ENCODE peak calls at places on chromosomes 2 and 18, in eight cellular contexts. One of them, this sample, is unnamed.

GRCh38 chr18:12904012-12904516 is 20.0 kb upstream of the PTPN2 start:
- DNase-seq in thyroid gland: no peak
- DNase-seq in AG10803: no peak
- DNase-seq in naive thymus-derived CD4-positive, alpha-beta T cell: no peak
- DNase-seq in cardiac muscle cell: peak; percentile 54
- DNase-seq in transverse colon: no peak
- DNase-seq in astrocyte of the spinal cord: no peak
- DNase-seq in mesenchymal stem cell: peak; percentile 82
- DNase-seq in this sample: no peak

GRCh38 chr18:26547302-26548143 is 830 bp downstream of the KCTD1 start:
- DNase-seq in astrocyte of the spinal cord: peak; percentile 87
- DNase-seq in mesenchymal stem cell: peak; percentile 80
- DNase-seq in naive thymus-derived CD4-positive, alpha-beta T cell: peak; percentile 20
- DNase-seq in thyroid gland: peak; percentile 83
- DNase-seq in transverse colon: peak; percentile 60
- DNase-seq in AG10803: peak; percentile 76
- DNase-seq in cardiac muscle cell: peak; percentile 90
- DNase-seq in this sample: peak; percentile 15

GRCh38 chr2:16687222-16687621 is 21.6 kb upstream of the CYRIA start:
- DNase-seq in AG10803: no peak
- DNase-seq in naive thymus-derived CD4-positive, alpha-beta T cell: no peak
- DNase-seq in mesenchymal stem cell: no peak
- DNase-seq in transverse colon: no peak
- DNase-seq in cardiac muscle cell: no peak
- DNase-seq in astrocyte of the spinal cord: no peak
- DNase-seq in thyroid gland: peak; percentile 25
- DNase-seq in this sample: no peak

GRCh38 chr2:160442603-160443002 is 51.0 kb downstream of the RBMS1 start:
- DNase-seq in astrocyte of the spinal cord: no peak
- DNase-seq in AG10803: no peak
- DNase-seq in transverse colon: no peak
- DNase-seq in thyroid gland: no peak
- DNase-seq in naive thymus-derived CD4-positive, alpha-beta T cell: no peak
- DNase-seq in mesenchymal stem cell: no peak
- DNase-seq in cardiac muscle cell: no peak
- DNase-seq in this sample: no peak

GRCh38 chr2:46117379-46117778 is 179.8 kb upstream of the EPAS1 start:
- DNase-seq in AG10803: peak; percentile 59
- DNase-seq in astrocyte of the spinal cord: peak; percentile 79
- DNase-seq in mesenchymal stem cell: no peak
- DNase-seq in transverse colon: no peak
- DNase-seq in cardiac muscle cell: peak; percentile 47
- DNase-seq in naive thymus-derived CD4-positive, alpha-beta T cell: no peak
- DNase-seq in thyroid gland: no peak
- DNase-seq in this sample: no peak

GRCh38 chr2:236912316-236913153 is 173.2 kb upstream of the COPS8 start:
- DNase-seq in mesenchymal stem cell: no peak
- DNase-seq in naive thymus-derived CD4-positive, alpha-beta T cell: no peak
- DNase-seq in thyroid gland: no peak
- DNase-seq in transverse colon: no peak
- DNase-seq in cardiac muscle cell: no peak
- DNase-seq in AG10803: no peak
- DNase-seq in astrocyte of the spinal cord: no peak
- DNase-seq in this sample: no peak

GRCh38 chr2:20620696-20621365 is 30.1 kb downstream of the HS1BP3 start:
- DNase-seq in transverse colon: peak; percentile 7
- DNase-seq in astrocyte of the spinal cord: no peak
- DNase-seq in cardiac muscle cell: no peak
- DNase-seq in mesenchymal stem cell: no peak
- DNase-seq in naive thymus-derived CD4-positive, alpha-beta T cell: no peak
- DNase-seq in thyroid gland: no peak
- DNase-seq in AG10803: no peak
- DNase-seq in this sample: no peak

GRCh38 chr2:237497820-237498128 is 10.7 kb downstream of the MLPH start:
- DNase-seq in naive thymus-derived CD4-positive, alpha-beta T cell: no peak
- DNase-seq in mesenchymal stem cell: peak; percentile 57
- DNase-seq in thyroid gland: no peak
- DNase-seq in transverse colon: no peak
- DNase-seq in astrocyte of the spinal cord: peak; percentile 28
- DNase-seq in cardiac muscle cell: peak; percentile 52
- DNase-seq in AG10803: peak; percentile 82
- DNase-seq in this sample: no peak

GRCh38 chr2:17962874-17963273 is 84.4 kb downstream of the KCNS3 start:
- DNase-seq in cardiac muscle cell: no peak
- DNase-seq in thyroid gland: no peak
- DNase-seq in mesenchymal stem cell: peak; percentile 71
- DNase-seq in astrocyte of the spinal cord: no peak
- DNase-seq in naive thymus-derived CD4-positive, alpha-beta T cell: no peak
- DNase-seq in AG10803: peak; percentile 16
- DNase-seq in transverse colon: no peak
- DNase-seq in this sample: no peak

GRCh38 chr2:191907091-191907490 is 60.2 kb upstream of the CAVIN2 start:
- DNase-seq in thyroid gland: no peak
- DNase-seq in astrocyte of the spinal cord: no peak
- DNase-seq in naive thymus-derived CD4-positive, alpha-beta T cell: no peak
- DNase-seq in transverse colon: no peak
- DNase-seq in cardiac muscle cell: no peak
- DNase-seq in mesenchymal stem cell: no peak
- DNase-seq in AG10803: no peak
- DNase-seq in this sample: no peak

GRCh38 chr18:43587538-43588153 is 310.4 kb upstream of the SYT4 start:
- DNase-seq in astrocyte of the spinal cord: peak; percentile 46
- DNase-seq in thyroid gland: peak; percentile 15
- DNase-seq in mesenchymal stem cell: peak; percentile 57
- DNase-seq in AG10803: peak; percentile 45
- DNase-seq in transverse colon: no peak
- DNase-seq in naive thymus-derived CD4-positive, alpha-beta T cell: no peak
- DNase-seq in cardiac muscle cell: peak; percentile 63
- DNase-seq in this sample: no peak

GRCh38 chr2:98909381-98910211 is 26.4 kb downstream of the CRACDL start:
- DNase-seq in astrocyte of the spinal cord: peak; percentile 76
- DNase-seq in mesenchymal stem cell: peak; percentile 70
- DNase-seq in transverse colon: peak; percentile 19
- DNase-seq in naive thymus-derived CD4-positive, alpha-beta T cell: no peak
- DNase-seq in AG10803: peak; percentile 71
- DNase-seq in thyroid gland: peak; percentile 97
- DNase-seq in cardiac muscle cell: peak; percentile 86
- DNase-seq in this sample: no peak

GRCh38 chr2:121489944-121490585 is 40.6 kb upstream of the RNU4ATAC start:
- DNase-seq in astrocyte of the spinal cord: no peak
- DNase-seq in mesenchymal stem cell: no peak
- DNase-seq in transverse colon: no peak
- DNase-seq in AG10803: peak; percentile 79
- DNase-seq in cardiac muscle cell: no peak
- DNase-seq in thyroid gland: no peak
- DNase-seq in naive thymus-derived CD4-positive, alpha-beta T cell: no peak
- DNase-seq in this sample: no peak

GRCh38 chr2:1227289-1227900 is 185.9 kb upstream of the TPO start:
- DNase-seq in AG10803: no peak
- DNase-seq in transverse colon: no peak
- DNase-seq in naive thymus-derived CD4-positive, alpha-beta T cell: no peak
- DNase-seq in mesenchymal stem cell: no peak
- DNase-seq in astrocyte of the spinal cord: peak; percentile 18
- DNase-seq in cardiac muscle cell: no peak
- DNase-seq in thyroid gland: peak; percentile 64
- DNase-seq in this sample: no peak

GRCh38 chr2:213848631-213849030 is 562.2 kb upstream of the VWC2L start:
- DNase-seq in astrocyte of the spinal cord: peak; percentile 57
- DNase-seq in transverse colon: no peak
- DNase-seq in thyroid gland: no peak
- DNase-seq in AG10803: peak; percentile 24
- DNase-seq in naive thymus-derived CD4-positive, alpha-beta T cell: no peak
- DNase-seq in cardiac muscle cell: peak; percentile 30
- DNase-seq in mesenchymal stem cell: no peak
- DNase-seq in this sample: no peak

GRCh38 chr2:222295368-222296041 is 3.3 kb downstream of the PAX3 start:
- DNase-seq in cardiac muscle cell: no peak
- DNase-seq in naive thymus-derived CD4-positive, alpha-beta T cell: no peak
- DNase-seq in transverse colon: no peak
- DNase-seq in AG10803: no peak
- DNase-seq in mesenchymal stem cell: no peak
- DNase-seq in thyroid gland: no peak
- DNase-seq in astrocyte of the spinal cord: peak; percentile 63
- DNase-seq in this sample: no peak

GRCh38 chr2:176554107-176555048 is 285.1 kb downstream of the MTX2 start:
- DNase-seq in astrocyte of the spinal cord: peak; percentile 77
- DNase-seq in mesenchymal stem cell: peak; percentile 61
- DNase-seq in transverse colon: peak; percentile 25
- DNase-seq in AG10803: peak; percentile 71
- DNase-seq in thyroid gland: peak; percentile 22
- DNase-seq in naive thymus-derived CD4-positive, alpha-beta T cell: no peak
- DNase-seq in cardiac muscle cell: peak; percentile 82
- DNase-seq in this sample: no peak

GRCh38 chr2:39516347-39517101 is 79.4 kb upstream of the MAP4K3 start:
- DNase-seq in cardiac muscle cell: peak; percentile 75
- DNase-seq in transverse colon: peak; percentile 29
- DNase-seq in mesenchymal stem cell: peak; percentile 44
- DNase-seq in naive thymus-derived CD4-positive, alpha-beta T cell: no peak
- DNase-seq in astrocyte of the spinal cord: no peak
- DNase-seq in thyroid gland: peak; percentile 76
- DNase-seq in AG10803: peak; percentile 57
- DNase-seq in this sample: no peak
- H3K4me3 ChIP-seq in cardiac muscle cell: no peak overlapping the region
- H3K4me3 ChIP-seq in transverse colon: no peak overlapping the region
- H3K4me3 ChIP-seq in mesenchymal stem cell: no peak overlapping the region
- H3K4me3 ChIP-seq in naive thymus-derived CD4-positive, alpha-beta T cell: no peak overlapping the region
- H3K4me3 ChIP-seq in astrocyte of the spinal cord: no peak overlapping the region
- H3K4me3 ChIP-seq in thyroid gland: no peak overlapping the region
- H3K4me3 ChIP-seq in AG10803: no peak overlapping the region
- H3K4me3 ChIP-seq in this sample: no peak overlapping the region

DNA sequence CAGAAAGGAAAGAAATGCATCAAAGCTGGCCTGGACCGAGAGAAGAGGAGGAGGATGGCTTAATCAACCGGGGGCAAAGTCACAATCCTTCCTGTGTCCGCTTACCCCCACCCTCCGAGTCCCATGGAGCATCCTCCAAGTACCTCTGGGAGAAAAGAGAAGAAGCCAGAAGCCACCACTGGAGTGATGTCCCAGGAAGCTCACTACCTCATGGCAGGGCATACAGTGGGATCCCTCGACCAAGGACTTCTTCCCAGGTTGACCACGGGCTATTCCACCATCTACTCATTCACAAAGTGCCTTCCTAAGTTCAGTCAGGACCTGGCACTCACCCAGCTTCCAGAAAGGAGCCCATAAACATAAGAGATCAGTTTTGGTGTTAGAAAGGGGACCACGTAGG is 68.3 kb downstream of the GALNT14 start:
- DNase-seq in thyroid gland: no peak
- DNase-seq in naive thymus-derived CD4-positive, alpha-beta T cell: no peak
- DNase-seq in transverse colon: no peak
- DNase-seq in cardiac muscle cell: no peak
- DNase-seq in mesenchymal stem cell: no peak
- DNase-seq in AG10803: no peak
- DNase-seq in astrocyte of the spinal cord: no peak
- DNase-seq in this sample: no peak
- H3K4me3 ChIP-seq in thyroid gland: no peak overlapping the region
- H3K4me3 ChIP-seq in naive thymus-derived CD4-positive, alpha-beta T cell: no peak overlapping the region
- H3K4me3 ChIP-seq in transverse colon: no peak overlapping the region
- H3K4me3 ChIP-seq in cardiac muscle cell: no peak overlapping the region
- H3K4me3 ChIP-seq in mesenchymal stem cell: no peak overlapping the region
- H3K4me3 ChIP-seq in AG10803: no peak overlapping the region
- H3K4me3 ChIP-seq in astrocyte of the spinal cord: no peak overlapping the region
- H3K4me3 ChIP-seq in this sample: no peak overlapping the region

DNA sequence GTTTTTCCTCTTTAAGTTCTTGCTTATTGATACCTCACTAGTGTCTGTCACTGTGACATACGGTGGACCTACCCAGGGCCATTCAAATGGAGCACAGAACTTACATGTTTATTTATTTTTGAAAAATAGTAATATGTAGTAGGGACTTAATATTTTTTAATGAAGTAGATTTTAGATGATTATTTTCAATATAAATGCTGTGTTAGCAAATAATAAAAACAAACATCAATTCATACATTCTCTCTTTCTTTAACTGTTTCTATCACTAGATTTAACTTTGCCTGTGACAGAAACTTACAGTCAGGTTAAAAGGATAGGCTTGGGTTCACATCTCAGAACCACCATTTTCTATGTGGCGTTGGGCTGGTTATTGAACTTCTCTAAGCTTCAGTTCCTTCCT is 184.4 kb upstream of the RASGRP3 start:
- DNase-seq in thyroid gland: no peak
- DNase-seq in naive thymus-derived CD4-positive, alpha-beta T cell: no peak
- DNase-seq in transverse colon: no peak
- DNase-seq in AG10803: no peak
- DNase-seq in astrocyte of the spinal cord: no peak
- DNase-seq in cardiac muscle cell: no peak
- DNase-seq in mesenchymal stem cell: no peak
- DNase-seq in this sample: no peak
- H3K4me3 ChIP-seq in thyroid gland: no peak overlapping the region
- H3K4me3 ChIP-seq in naive thymus-derived CD4-positive, alpha-beta T cell: no peak overlapping the region
- H3K4me3 ChIP-seq in transverse colon: no peak overlapping the region
- H3K4me3 ChIP-seq in AG10803: peak overlapping the region; percentile 17
- H3K4me3 ChIP-seq in astrocyte of the spinal cord: no peak overlapping the region
- H3K4me3 ChIP-seq in cardiac muscle cell: no peak overlapping the region
- H3K4me3 ChIP-seq in mesenchymal stem cell: no peak overlapping the region
- H3K4me3 ChIP-seq in this sample: no peak overlapping the region

GRCh38 chr2:181128199-181128598 is 147.8 kb downstream of the UBE2E3 start:
- DNase-seq in cardiac muscle cell: no peak
- DNase-seq in AG10803: no peak
- DNase-seq in thyroid gland: no peak
- DNase-seq in transverse colon: no peak
- DNase-seq in naive thymus-derived CD4-positive, alpha-beta T cell: no peak
- DNase-seq in mesenchymal stem cell: no peak
- DNase-seq in astrocyte of the spinal cord: no peak
- DNase-seq in this sample: no peak

GRCh38 chr2:181125364-181125763 is 145.0 kb downstream of the UBE2E3 start:
- DNase-seq in AG10803: no peak
- DNase-seq in astrocyte of the spinal cord: no peak
- DNase-seq in cardiac muscle cell: no peak
- DNase-seq in mesenchymal stem cell: no peak
- DNase-seq in transverse colon: no peak
- DNase-seq in thyroid gland: no peak
- DNase-seq in naive thymus-derived CD4-positive, alpha-beta T cell: no peak
- DNase-seq in this sample: no peak

GRCh38 chr2:181123798-181124217 is 143.4 kb downstream of the UBE2E3 start:
- DNase-seq in AG10803: no peak
- DNase-seq in astrocyte of the spinal cord: peak; percentile 63
- DNase-seq in cardiac muscle cell: peak; percentile 36
- DNase-seq in thyroid gland: no peak
- DNase-seq in mesenchymal stem cell: peak; percentile 37
- DNase-seq in transverse colon: peak; percentile 17
- DNase-seq in naive thymus-derived CD4-positive, alpha-beta T cell: no peak
- DNase-seq in this sample: peak; percentile 60

GRCh38 chr2:181124499-181124898 is 144.1 kb downstream of the UBE2E3 start:
- DNase-seq in cardiac muscle cell: peak; percentile 64
- DNase-seq in transverse colon: no peak
- DNase-seq in mesenchymal stem cell: peak; percentile 37
- DNase-seq in naive thymus-derived CD4-positive, alpha-beta T cell: no peak
- DNase-seq in AG10803: peak; percentile 40
- DNase-seq in thyroid gland: no peak
- DNase-seq in astrocyte of the spinal cord: peak; percentile 74
- DNase-seq in this sample: no peak

DNA sequence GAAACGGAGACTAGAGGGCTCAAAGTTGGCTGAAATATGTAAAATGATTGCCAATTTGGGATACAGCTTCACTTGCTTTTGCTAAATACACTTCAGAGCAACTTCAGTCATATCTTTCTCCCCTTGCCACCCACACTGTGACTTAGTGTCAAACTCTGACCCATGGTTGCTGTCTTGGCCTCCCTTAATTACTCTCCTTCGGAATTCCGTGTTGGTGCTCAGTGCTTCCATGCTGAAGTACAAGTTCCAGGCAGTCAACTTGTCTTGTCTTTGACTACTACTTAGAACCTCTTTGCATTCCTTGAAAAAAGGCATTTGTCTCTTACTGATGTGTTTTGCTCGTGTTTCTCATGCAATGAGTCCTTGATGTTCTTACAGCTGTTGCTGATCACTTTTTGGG is 145.9 kb downstream of the UBE2E3 start:
- DNase-seq in thyroid gland: no peak
- DNase-seq in transverse colon: no peak
- DNase-seq in mesenchymal stem cell: no peak
- DNase-seq in AG10803: no peak
- DNase-seq in astrocyte of the spinal cord: no peak
- DNase-seq in cardiac muscle cell: no peak
- DNase-seq in naive thymus-derived CD4-positive, alpha-beta T cell: no peak
- DNase-seq in this sample: no peak
- H3K4me3 ChIP-seq in thyroid gland: no peak overlapping the region
- H3K4me3 ChIP-seq in transverse colon: no peak overlapping the region
- H3K4me3 ChIP-seq in mesenchymal stem cell: no peak overlapping the region
- H3K4me3 ChIP-seq in AG10803: no peak overlapping the region
- H3K4me3 ChIP-seq in astrocyte of the spinal cord: no peak overlapping the region
- H3K4me3 ChIP-seq in cardiac muscle cell: no peak overlapping the region
- H3K4me3 ChIP-seq in naive thymus-derived CD4-positive, alpha-beta T cell: peak overlapping the region; percentile 51
- H3K4me3 ChIP-seq in this sample: no peak overlapping the region

This sample was measured in effector memory CD4-positive, alpha-beta T cell.